ENCODE peak calls at places on chromosomes 1 and 21, in four cellular contexts. One of them, this sample, is unnamed. For H3K4me1, the result is how much of the 10 kb centered on the place peaks cover.

GRCh38 chr1:30035522-30036228 is 687.7 kb downstream of the MATN1 start:
- DNase-seq in astrocyte: no peak
- DNase-seq in GM23338: no peak
- DNase-seq in Karpas-422: no peak
- DNase-seq in this sample: no peak

GRCh38 chr21:33132054-33132453 is 62.1 kb downstream of the OLIG1 start:
- DNase-seq in GM23338: no peak
- DNase-seq in astrocyte: no peak
- DNase-seq in Karpas-422: peak
- DNase-seq in this sample: peak

GRCh38 chr1:201324821-201325677 is 41.7 kb downstream of the PKP1 start:
- DNase-seq in Karpas-422: no peak
- DNase-seq in GM23338: no peak
- DNase-seq in astrocyte: no peak
- DNase-seq in this sample: no peak

GRCh38 chr21:46605759-46606426 is 1.0 kb upstream of the S100B start:
- DNase-seq in astrocyte: no peak
- DNase-seq in Karpas-422: peak
- DNase-seq in GM23338: no peak
- DNase-seq in this sample: peak

GRCh38 chr21:41460578-41461527 is 34.8 kb downstream of the MX1 start:
- DNase-seq in GM23338: peak
- DNase-seq in Karpas-422: peak
- DNase-seq in astrocyte: no peak
- DNase-seq in this sample: peak

GRCh38 chr1:3922201-3922725 is 22.2 kb upstream of the C1orf174 start:
- DNase-seq in astrocyte: no peak
- DNase-seq in GM23338: peak
- DNase-seq in Karpas-422: peak
- DNase-seq in this sample: no peak

GRCh38 chr1:43786975-43787374 is 79.6 kb downstream of the ST3GAL3 start:
- DNase-seq in astrocyte: no peak
- DNase-seq in GM23338: no peak
- DNase-seq in Karpas-422: no peak
- DNase-seq in this sample: no peak

GRCh38 chr1:47725000-47725731 is 272.0 kb downstream of the TRABD2B start:
- DNase-seq in GM23338: peak
- DNase-seq in Karpas-422: no peak
- DNase-seq in astrocyte: no peak
- DNase-seq in this sample: no peak

GRCh38 chr1:24045766-24046165 is 65.6 kb upstream of the SRSF10 start:
- DNase-seq in GM23338: no peak
- DNase-seq in Karpas-422: no peak
- DNase-seq in astrocyte: no peak
- DNase-seq in this sample: no peak

GRCh38 chr1:11746092-11746491 is 10.2 kb downstream of the AGTRAP start:
- DNase-seq in astrocyte: peak
- DNase-seq in Karpas-422: no peak
- DNase-seq in GM23338: no peak
- DNase-seq in this sample: no peak

GRCh38 chr21:42314616-42315295 is 453 bp downstream of the TFF3 start:
- DNase-seq in GM23338: no peak
- DNase-seq in astrocyte: no peak
- DNase-seq in Karpas-422: no peak
- DNase-seq in this sample: no peak

GRCh38 chr1:13494025-13494424 is 19.8 kb downstream of the LRRC38 start:
- DNase-seq in astrocyte: no peak
- DNase-seq in Karpas-422: no peak
- DNase-seq in GM23338: no peak
- DNase-seq in this sample: peak

GRCh38 chr1:92488416-92488815 is 1.7 kb upstream of the GFI1 start:
- DNase-seq in astrocyte: no peak
- DNase-seq in GM23338: no peak
- DNase-seq in Karpas-422: peak
- DNase-seq in this sample: no peak
- H3K4me2 ChIP-seq in astrocyte: no peak
- H3K4me2 ChIP-seq in GM23338: no peak
- H3K4me2 ChIP-seq in Karpas-422: no peak
- H3K4me2 ChIP-seq in this sample: no peak

DNA sequence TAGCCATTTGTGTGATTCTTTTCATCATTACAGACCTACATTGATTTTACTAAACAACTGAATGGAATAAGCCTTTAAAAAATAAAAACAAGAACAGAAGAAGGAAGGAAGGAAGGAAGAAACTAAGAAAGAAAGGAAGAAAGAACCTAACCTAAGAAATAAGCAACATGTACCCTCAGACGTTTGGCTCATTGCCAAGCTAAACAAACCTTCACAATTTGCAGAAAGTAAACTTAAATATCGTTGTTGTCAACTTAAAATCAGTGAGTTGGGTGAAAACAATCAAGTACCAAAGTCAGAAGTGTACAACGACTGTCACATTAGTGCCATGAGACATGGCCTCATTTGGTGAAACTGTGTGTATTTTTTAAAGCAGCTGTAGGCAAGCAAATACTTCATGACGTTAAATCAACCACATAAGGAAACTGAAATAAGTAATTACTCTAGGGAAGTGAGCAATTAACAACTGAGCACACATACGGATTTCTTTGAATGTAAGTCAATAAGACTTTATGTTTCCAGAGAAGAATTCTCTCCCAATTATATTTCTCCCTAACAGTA is 313.1 kb upstream of the TMPRSS15 start:
- DNase-seq in astrocyte: no peak
- DNase-seq in GM23338: no peak
- DNase-seq in Karpas-422: no peak
- DNase-seq in this sample: no peak
- H2AFZ ChIP-seq in astrocyte: no peak
- H2AFZ ChIP-seq in GM23338: no peak
- H2AFZ ChIP-seq in Karpas-422: no peak
- H2AFZ ChIP-seq in this sample: no peak

GRCh38 chr1:22454476-22455056 is 2.9 kb downstream of the ZBTB40 start:
- DNase-seq in GM23338: no peak
- DNase-seq in astrocyte: no peak
- DNase-seq in Karpas-422: no peak
- DNase-seq in this sample: no peak

GRCh38 chr1:22452401-22452963 is 831 bp downstream of the ZBTB40 start:
- DNase-seq in astrocyte: peak
- DNase-seq in GM23338: no peak
- DNase-seq in Karpas-422: no peak
- DNase-seq in this sample: peak

GRCh38 chr1:22450421-22451021 is 1.1 kb upstream of the ZBTB40 start:
- DNase-seq in Karpas-422: no peak
- DNase-seq in GM23338: no peak
- DNase-seq in astrocyte: no peak
- DNase-seq in this sample: no peak

GRCh38 chr1:22453181-22453580 is 1.5 kb downstream of the ZBTB40 start:
- DNase-seq in Karpas-422: no peak
- DNase-seq in astrocyte: no peak
- DNase-seq in GM23338: no peak
- DNase-seq in this sample: no peak

DNA sequence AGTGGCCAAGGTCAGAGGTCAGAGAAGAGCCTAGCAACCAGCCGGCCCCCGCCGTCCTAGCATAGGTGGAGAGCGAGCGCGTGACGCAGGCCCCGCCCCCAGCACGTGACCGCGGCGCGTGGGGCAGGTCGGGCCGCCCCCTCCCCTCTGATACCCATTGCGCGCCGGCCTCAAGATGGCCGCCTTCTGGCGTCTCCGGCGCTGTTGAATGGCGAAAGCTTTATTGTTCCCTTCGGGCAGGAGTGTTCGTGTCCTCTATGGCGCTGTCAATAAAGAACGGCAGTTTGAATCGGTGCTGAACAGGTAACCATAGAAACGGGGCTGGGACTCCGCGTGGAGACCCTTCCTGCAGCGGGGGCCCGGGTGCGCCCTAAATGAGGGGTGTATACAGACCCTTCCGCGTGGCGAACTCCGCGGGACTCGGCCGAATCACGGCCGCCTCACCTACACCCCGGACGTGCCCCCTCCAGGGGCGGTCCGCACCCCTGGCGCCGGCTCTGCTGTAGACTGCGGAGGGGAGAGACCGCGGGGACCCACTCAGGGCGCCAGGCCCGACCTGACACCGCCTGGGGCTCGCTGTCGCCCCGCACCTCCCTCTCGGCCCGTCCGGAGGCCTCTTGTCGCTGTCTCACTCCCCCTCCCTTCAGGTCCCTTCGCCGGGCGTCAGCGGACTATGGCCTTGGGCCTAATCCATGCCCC is at the start of gene ZBTB40:
- DNase-seq in Karpas-422: peak
- DNase-seq in GM23338: peak
- DNase-seq in astrocyte: peak
- DNase-seq in this sample: peak
- H3K4me1 ChIP-seq in Karpas-422: under half
- H3K4me1 ChIP-seq in GM23338: under half
- H3K4me1 ChIP-seq in astrocyte: under half
- H3K4me1 ChIP-seq in this sample: under half

GRCh38 chr1:159652506-159652905 is 61.9 kb downstream of the CRP start:
- DNase-seq in astrocyte: peak
- DNase-seq in GM23338: no peak
- DNase-seq in Karpas-422: no peak
- DNase-seq in this sample: no peak
- H3K4me2 ChIP-seq in astrocyte: no peak
- H3K4me2 ChIP-seq in GM23338: no peak
- H3K4me2 ChIP-seq in Karpas-422: no peak
- H3K4me2 ChIP-seq in this sample: no peak

GRCh38 chr1:45550401-45551305 is at the start of gene AKR1A1:
- DNase-seq in GM23338: peak
- DNase-seq in Karpas-422: peak
- DNase-seq in astrocyte: peak
- DNase-seq in this sample: peak
- H2AFZ ChIP-seq in GM23338: peak
- H2AFZ ChIP-seq in Karpas-422: peak
- H2AFZ ChIP-seq in astrocyte: peak
- H2AFZ ChIP-seq in this sample: peak

GRCh38 chr1:6241107-6241886 is 2.7 kb upstream of the HES3 start:
- DNase-seq in Karpas-422: no peak
- DNase-seq in GM23338: no peak
- DNase-seq in astrocyte: no peak
- DNase-seq in this sample: no peak
- H3K4me1 ChIP-seq in Karpas-422: under half
- H3K4me1 ChIP-seq in GM23338: under half
- H3K4me1 ChIP-seq in astrocyte: under half
- H3K4me1 ChIP-seq in this sample: under half

GRCh38 chr1:220410681-220411080 is 117.3 kb upstream of the MARK1 start:
- DNase-seq in GM23338: no peak
- DNase-seq in Karpas-422: no peak
- DNase-seq in astrocyte: peak
- DNase-seq in this sample: no peak
- H3K4me2 ChIP-seq in GM23338: peak
- H3K4me2 ChIP-seq in Karpas-422: no peak
- H3K4me2 ChIP-seq in astrocyte: peak
- H3K4me2 ChIP-seq in this sample: no peak